ENCODE peak calls at places on chromosomes 13 and 19, in eight cellular contexts. F is stomach, D is left ventricle myocardium inferior, T is neural progenitor cell, B is thyroid gland, E is heart right ventricle, N is testis, G is Panc1. Q is an unnamed sample.
A peak's percentile ranks its signal among the peaks of the same experiment; 100 is the strongest.

GRCh38 chr13:112963641-112964040 is 5.4 kb upstream of the MCF2L start:
- DNase-seq in F (no peak), D (no peak), T (no peak), B (no peak), E (no peak), N (no peak), G (no peak), Q (no peak)

GRCh38 chr13:91185294-91185863 is 162.1 kb upstream of the MIR17HG start:
- DNase-seq in F (no peak), D (no peak), T (peak; percentile 29), B (no peak), E (no peak), N (no peak), G (no peak), Q (no peak)

GRCh38 chr13:29619995-29620394 is 24.5 kb upstream of the SLC7A1 start:
- DNase-seq in F (no peak), D (no peak), T (no peak), B (no peak), E (no peak), N (no peak), G (no peak), Q (no peak)

GRCh38 chr13:79491715-79492114 is 10.8 kb downstream of the NDFIP2 start:
- DNase-seq in F (no peak), D (no peak), T (no peak), B (no peak), E (no peak), N (no peak), G (no peak), Q (no peak)

GRCh38 chr13:49495783-49496762 is at the start of gene PHF11:
- DNase-seq in F (peak; percentile 86), D (peak; percentile 81), T (peak; percentile 79), B (peak; percentile 95), E (peak; percentile 82), N (peak; percentile 77), G (no peak), Q (peak; percentile 85)

GRCh38 chr19:5369962-5370367 is 29.4 kb upstream of the PTPRS start:
- DNase-seq in F (peak; percentile 69), D (peak; percentile 18), T (peak; percentile 73), B (peak; percentile 36), E (no peak), N (peak; percentile 69), G (no peak), Q (peak; percentile 52)

GRCh38 chr13:59609421-59609820 is 554.3 kb downstream of the DIAPH3 start:
- DNase-seq in F (no peak), D (no peak), T (no peak), B (no peak), E (no peak), N (no peak), G (no peak), Q (no peak)

GRCh38 chr13:51297556-51297955 is 41.9 kb upstream of the SERPINE3 start:
- DNase-seq in F (no peak), D (no peak), T (no peak), B (no peak), E (no peak), N (no peak), G (no peak), Q (no peak)

GRCh38 chr19:39417463-39418181 is 5.2 kb downstream of the PLEKHG2 start:
- DNase-seq in F (no peak), D (no peak), T (no peak), B (no peak), E (no peak), N (no peak), G (no peak), Q (no peak)

GRCh38 chr19:3098141-3098514 is 4.0 kb downstream of the GNA11 start:
- DNase-seq in F (no peak), D (peak; percentile 57), T (no peak), B (no peak), E (peak; percentile 51), N (no peak), G (no peak), Q (no peak)

GRCh38 chr13:78630509-78630908 is 27.2 kb upstream of the POU4F1 start:
- DNase-seq in F (no peak), D (no peak), T (no peak), B (no peak), E (no peak), N (no peak), G (no peak), Q (no peak)

GRCh38 chr13:99293178-99293577 is 14.0 kb downstream of the GPR183 start:
- DNase-seq in F (no peak), D (no peak), T (no peak), B (no peak), E (no peak), N (no peak), G (no peak), Q (no peak)

GRCh38 chr19:38569368-38569983 is 48.3 kb downstream of the MAP4K1 start:
- DNase-seq in F (no peak), D (no peak), T (no peak), B (no peak), E (no peak), N (no peak), G (no peak), Q (no peak)

GRCh38 chr13:27960362-27961226 is 8.5 kb downstream of the CDX2 start:
- DNase-seq in F (peak; percentile 81), D (peak; percentile 35), T (peak; percentile 89), B (no peak), E (peak; percentile 11), N (peak; percentile 62), G (no peak), Q (no peak)

GRCh38 chr19:33000510-33000909 is 28.5 kb downstream of the FAAP24 start:
- DNase-seq in F (no peak), D (no peak), T (no peak), B (no peak), E (no peak), N (no peak), G (no peak), Q (peak; percentile 65)

GRCh38 chr13:42892760-42893159 is 99.3 kb downstream of the EPSTI1 start:
- DNase-seq in F (no peak), D (no peak), T (no peak), B (no peak), E (no peak), N (no peak), G (no peak), Q (no peak)

GRCh38 chr19:18999896-19000620 is 33.3 kb downstream of the SUGP2 start:
- DNase-seq in F (no peak), D (no peak), T (peak; percentile 33), B (no peak), E (no peak), N (peak; percentile 30), G (no peak), Q (no peak)

GRCh38 chr13:109665781-109666249 is 120.6 kb downstream of the IRS2 start:
- DNase-seq in F (no peak), D (no peak), T (no peak), B (no peak), E (no peak), N (no peak), G (no peak), Q (no peak)

GRCh38 chr19:50690439-50690838 is 29.2 kb downstream of the SHANK1 start:
- DNase-seq in F (no peak), D (no peak), T (no peak), B (no peak), E (no peak), N (no peak), G (no peak), Q (no peak)

GRCh38 chr19:15239337-15239949 is 7.2 kb upstream of the EPHX3 start:
- DNase-seq in F (no peak), D (no peak), T (no peak), B (no peak), E (no peak), N (no peak), G (no peak), Q (no peak)

GRCh38 chr19:35490364-35490763 is at the start of gene KRTDAP:
- DNase-seq in F (no peak), D (no peak), T (no peak), B (no peak), E (no peak), N (no peak), G (no peak), Q (no peak)

GRCh38 chr13:112738606-112739005 is 48.8 kb downstream of the ATP11A start:
- DNase-seq in F (no peak), D (no peak), T (no peak), B (no peak), E (no peak), N (no peak), G (no peak), Q (no peak)

GRCh38 chr13:106096661-106097092 is 438.8 kb downstream of the EFNB2 start:
- DNase-seq in F (no peak), D (no peak), T (no peak), B (no peak), E (no peak), N (no peak), G (no peak), Q (no peak)

GRCh38 chr13:78061806-78062205 is 143.2 kb upstream of the EDNRB start:
- DNase-seq in F (no peak), D (no peak), T (no peak), B (no peak), E (no peak), N (no peak), G (no peak), Q (no peak)

GRCh38 chr13:41137241-41137640 is 4.6 kb upstream of the KBTBD6 start:
- DNase-seq in F (no peak), D (no peak), T (no peak), B (no peak), E (no peak), N (no peak), G (no peak), Q (no peak)

GRCh38 chr19:10431943-10432735 is 11.8 kb downstream of the PDE4A start:
- DNase-seq in F (peak; percentile 78), D (peak; percentile 80), T (peak; percentile 73), B (peak; percentile 69), E (peak; percentile 77), N (peak; percentile 37), G (no peak), Q (peak; percentile 79)
- H3K4me1 ChIP-seq in F (peaks cover 32% of the 10 kb centered on the region), D (peaks cover 45% of the 10 kb centered on the region), T (peaks cover 6% of the 10 kb centered on the region), B (peaks cover 31% of the 10 kb centered on the region), E (peaks cover 26% of the 10 kb centered on the region), N (no peaks in the 10 kb centered on the region), G (peaks cover 17% of the 10 kb centered on the region), Q (peaks cover 37% of the 10 kb centered on the region)

GRCh38 chr13:45194081-45194939 is 6.5 kb downstream of the KCTD4 start:
- DNase-seq in F (no peak), D (peak; percentile 37), T (peak; percentile 49), B (no peak), E (peak; percentile 39), N (peak; percentile 50), G (no peak), Q (no peak)
- TF ChIP-seq CTCF in F (no peak), D (peak; percentile 50), T (peak; percentile 46), B (no peak), E (peak; percentile 29), N (no peak), G (peak; percentile 51), Q (no peak)

DNA sequence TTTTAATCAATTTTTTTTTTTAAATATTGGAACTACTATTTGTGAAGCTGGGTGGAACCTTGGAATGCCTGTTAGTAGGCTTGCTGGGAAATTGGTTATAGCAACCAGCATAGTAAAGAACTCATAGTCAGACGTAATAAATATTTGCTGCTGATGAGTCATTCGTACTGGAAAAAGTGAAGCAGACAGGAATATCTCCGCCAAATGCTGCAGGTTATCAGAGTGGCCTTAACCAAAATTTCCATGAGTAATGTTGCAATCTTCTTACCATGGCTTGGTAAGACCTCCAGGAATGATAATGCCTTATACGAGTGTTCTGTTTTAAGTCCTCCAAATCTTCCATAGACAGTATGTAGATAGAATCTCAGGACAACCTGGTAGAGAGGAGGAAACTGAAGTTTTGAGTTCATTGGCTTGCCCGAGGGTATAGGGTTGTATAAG is 34.2 kb downstream of the MBNL2 start:
- DNase-seq in F (no peak), D (no peak), T (no peak), B (no peak), E (no peak), N (no peak), G (no peak), Q (no peak)
- H3K4me1 ChIP-seq in F (peaks cover 58% of the 10 kb centered on the region), D (peaks cover 88% of the 10 kb centered on the region), T (no peaks in the 10 kb centered on the region), B (peaks cover 64% of the 10 kb centered on the region), E (peaks cover 87% of the 10 kb centered on the region), N (peaks cover 17% of the 10 kb centered on the region), G (peaks cover 92% of the 10 kb centered on the region), Q (peaks cover 10% of the 10 kb centered on the region)

GRCh38 chr19:44585371-44586141 is 27.8 kb upstream of the IGSF23 start:
- DNase-seq in F (no peak), D (no peak), T (no peak), B (no peak), E (no peak), N (no peak), G (no peak), Q (no peak)
- TF ChIP-seq CTCF in F (no peak), D (no peak), T (no peak), B (no peak), E (no peak), N (no peak), G (peak; percentile 45), Q (no peak)

Q was measured in CD8-positive, alpha-beta T cell.